ENCODE peak calls at places on chromosomes 12 and 14, in six cellular contexts. N is heart left ventricle, J is pancreas, P is H9, C is cardiac muscle cell, Z is mucosa of descending colon. M is an unnamed sample.
A peak's percentile ranks its signal among the peaks of the same experiment; 100 is the strongest.

GRCh38 chr14:38290601-38291190 is 34.8 kb upstream of the CLEC14A start:
- DNase-seq in Z (no peak), P (no peak), C (peak; percentile 96), J (no peak), N (no peak), M (no peak)

GRCh38 chr14:29442720-29443119 is 484.9 kb downstream of the PRKD1 start:
- DNase-seq in C (peak; percentile 58), Z (no peak), N (no peak), J (no peak), P (no peak), M (no peak)

GRCh38 chr12:119859241-119859640 is 17.9 kb downstream of the CIT start:
- DNase-seq in N (no peak), C (no peak), P (no peak), J (no peak), Z (no peak), M (no peak)

GRCh38 chr14:29054119-29054518 is 287.5 kb downstream of the FOXG1 start:
- DNase-seq in C (no peak), Z (no peak), N (no peak), P (no peak), J (no peak), M (no peak)

GRCh38 chr14:105326891-105327694 is 12.5 kb downstream of the PACS2 start:
- DNase-seq in Z (no peak), J (no peak), N (peak; percentile 72), P (peak; percentile 58), C (no peak), M (no peak)

GRCh38 chr12:27068863-27069262 is 13.5 kb downstream of the C12orf71 start:
- DNase-seq in Z (no peak), C (no peak), J (no peak), N (no peak), P (no peak), M (no peak)

GRCh38 chr12:14260011-14260993 is 105.2 kb upstream of the ATF7IP start:
- DNase-seq in N (peak; percentile 95), Z (peak; percentile 89), C (peak; percentile 98), P (peak; percentile 99), J (peak; percentile 93), M (peak; percentile 95)

GRCh38 chr12:27610380-27610779 is 85.9 kb upstream of the REP15 start:
- DNase-seq in N (no peak), P (no peak), Z (no peak), C (peak; percentile 55), J (no peak), M (no peak)

GRCh38 chr12:91562476-91562875 is 379.9 kb upstream of the DCN start:
- DNase-seq in N (no peak), C (no peak), J (no peak), P (no peak), Z (no peak), M (no peak)

GRCh38 chr12:102197789-102198188 is at the start of gene PMCH:
- DNase-seq in N (no peak), P (no peak), Z (no peak), C (no peak), J (no peak), M (no peak)

GRCh38 chr12:132238487-132239248 is 90.7 kb downstream of the GALNT9 start:
- DNase-seq in Z (no peak), N (peak; percentile 19), P (no peak), J (no peak), C (peak; percentile 11), M (peak; percentile 42)

GRCh38 chr12:31118831-31119530 is 45.3 kb downstream of the DDX11 start:
- DNase-seq in C (peak; percentile 25), P (peak; percentile 87), N (no peak), Z (peak; percentile 49), J (peak; percentile 34), M (no peak)

GRCh38 chr12:119613319-119613936 is 19.9 kb downstream of the TMEM233 start:
- DNase-seq in C (no peak), N (no peak), J (no peak), P (no peak), Z (no peak), M (no peak)

GRCh38 chr14:27688823-27689444 is 1077.7 kb upstream of the FOXG1 start:
- DNase-seq in C (no peak), Z (no peak), P (no peak), J (no peak), N (no peak), M (no peak)

GRCh38 chr12:121248611-121249010 is 38.7 kb downstream of the P2RX4 start:
- DNase-seq in Z (peak; percentile 65), C (no peak), J (no peak), N (no peak), P (no peak), M (no peak)

GRCh38 chr14:47917344-47917954 is 242.0 kb upstream of the MDGA2 start:
- DNase-seq in Z (no peak), P (peak; percentile 29), N (no peak), C (peak; percentile 8), J (no peak), M (no peak)

GRCh38 chr12:4069046-4070010 is 196.1 kb upstream of the PARP11 start:
- DNase-seq in J (no peak), N (no peak), P (no peak), C (peak; percentile 16), Z (no peak), M (no peak)

GRCh38 chr12:54060174-54060974 is 6.7 kb downstream of the HOXC4 start:
- DNase-seq in Z (no peak), N (no peak), C (no peak), J (no peak), P (no peak), M (no peak)

GRCh38 chr12:54065677-54066076 is 12.0 kb downstream of the HOXC4 start:
- DNase-seq in C (no peak), N (no peak), J (no peak), Z (no peak), P (no peak), M (no peak)

GRCh38 chr12:54059668-54060067 is 6.0 kb downstream of the HOXC4 start:
- DNase-seq in C (no peak), P (no peak), Z (no peak), J (no peak), N (no peak), M (no peak)

GRCh38 chr12:54058189-54058917 is 4.7 kb downstream of the HOXC4 start:
- DNase-seq in C (no peak), P (no peak), Z (no peak), J (no peak), N (no peak), M (no peak)

GRCh38 chr12:54060975-54061778 is 7.5 kb downstream of the HOXC4 start:
- DNase-seq in Z (no peak), P (no peak), N (no peak), C (no peak), J (no peak), M (no peak)
- H3K4me1 ChIP-seq in Z (no peaks in the 10 kb centered on the region), P (peaks cover 7% of the 10 kb centered on the region), N (no peaks in the 10 kb centered on the region), C (no peaks in the 10 kb centered on the region), J (no peaks in the 10 kb centered on the region), M (no peaks in the 10 kb centered on the region)

GRCh38 chr12:80186727-80187217 is 87.4 kb downstream of the OTOGL start:
- DNase-seq in Z (no peak), N (peak; percentile 35), C (peak; percentile 97), J (no peak), P (peak; percentile 62), M (no peak)
- TF ChIP-seq CTCF in Z (peak; percentile 39), N (peak; percentile 85), C (peak; percentile 79), J (no peak), P (peak; percentile 81), M (peak; percentile 72)

GRCh38 chr14:91399868-91400640 is 17.6 kb downstream of the CCDC88C start:
- DNase-seq in C (no peak), N (no peak), P (peak; percentile 43), Z (peak; percentile 69), J (no peak), M (no peak)
- H3K4me1 ChIP-seq in C (no peaks in the 10 kb centered on the region), N (peaks cover 36% of the 10 kb centered on the region), P (peaks cover 28% of the 10 kb centered on the region), Z (peaks cover 80% of the 10 kb centered on the region), J (peaks cover 46% of the 10 kb centered on the region), M (peaks cover 83% of the 10 kb centered on the region)

GRCh38 chr12:9813821-9814798 is 13.2 kb upstream of the KLRF1 start:
- DNase-seq in C (peak; percentile 73), J (peak; percentile 61), Z (peak; percentile 86), P (peak; percentile 96), N (peak; percentile 69), M (peak; percentile 90)
- TF ChIP-seq CTCF in C (peak; percentile 96), J (peak; percentile 31), Z (peak; percentile 75), P (peak; percentile 96), N (peak; percentile 80), M (peak; percentile 93)